ENCODE peak calls at places on chromosomes 12 and 14, in nine cellular contexts. O, T, N, F, A, R, E, B and M are unnamed samples.

GRCh38 chr12:31118831-31119530 is 45.3 kb downstream of the DDX11 start:
- DNase-seq in E (peak; percentile 12), N (no peak), O (peak; percentile 72), B (no peak), F (no peak), A (peak; percentile 62), T (peak; percentile 60), R (no peak), M (no peak)

GRCh38 chr12:62267490-62267889 is 7.3 kb downstream of the USP15 start:
- DNase-seq in O (no peak), B (no peak), A (no peak), R (no peak), N (no peak), T (no peak), F (no peak), E (no peak), M (no peak)

GRCh38 chr12:30047499-30048262 is 263.9 kb upstream of the TMTC1 start:
- DNase-seq in T (no peak), E (no peak), B (no peak), R (no peak), N (no peak), O (no peak), F (no peak), A (no peak), M (no peak)

GRCh38 chr12:91654087-91654486 is 471.5 kb upstream of the DCN start:
- DNase-seq in F (no peak), O (no peak), R (no peak), T (no peak), N (no peak), B (no peak), A (no peak), E (no peak), M (no peak)

GRCh38 chr14:45287609-45288008 is 34.6 kb upstream of the MIS18BP1 start:
- DNase-seq in R (no peak), O (no peak), N (no peak), B (no peak), T (no peak), E (no peak), F (no peak), A (no peak), M (no peak)

GRCh38 chr14:58749066-58749669 is 111.4 kb downstream of the DACT1 start:
- DNase-seq in O (no peak), A (no peak), T (no peak), B (no peak), E (peak; percentile 76), F (no peak), N (no peak), R (peak; percentile 59), M (peak; percentile 39)

GRCh38 chr12:104448475-104448874 is 8.3 kb upstream of the CHST11 start:
- DNase-seq in E (no peak), A (no peak), T (no peak), R (no peak), B (no peak), N (no peak), O (no peak), F (no peak), M (no peak)

GRCh38 chr12:55727643-55728184 is 1.1 kb downstream of the CD63 start:
- DNase-seq in F (no peak), T (peak; percentile 86), A (no peak), O (peak; percentile 76), E (no peak), R (peak; percentile 59), B (peak; percentile 89), N (no peak), M (no peak)

GRCh38 chr12:2284857-2285256 is 232.1 kb downstream of the CACNA1C start:
- DNase-seq in T (no peak), E (peak; percentile 37), B (peak; percentile 84), R (peak; percentile 83), F (no peak), O (peak; percentile 86), A (peak; percentile 52), N (no peak), M (peak; percentile 47)

GRCh38 chr14:60931206-60931605 is 49.7 kb downstream of the TRMT5 start:
- DNase-seq in T (no peak), B (no peak), R (no peak), O (no peak), F (no peak), E (no peak), N (no peak), A (no peak), M (no peak)

GRCh38 chr14:28571636-28572035 is 195.0 kb upstream of the FOXG1 start:
- DNase-seq in A (no peak), F (no peak), B (no peak), T (no peak), R (no peak), O (no peak), N (no peak), E (no peak), M (no peak)

GRCh38 chr14:55665067-55665700 is 85.2 kb downstream of the KTN1 start:
- DNase-seq in O (no peak), T (no peak), N (no peak), F (no peak), E (no peak), B (no peak), A (no peak), R (no peak), M (no peak)

GRCh38 chr12:116495260-116495659 is 63.9 kb upstream of the MAP1LC3B2 start:
- DNase-seq in T (no peak), O (no peak), F (no peak), B (no peak), R (no peak), E (peak; percentile 94), N (no peak), A (peak; percentile 91), M (no peak)

GRCh38 chr12:133235401-133236112 is at the start of gene ANHX:
- DNase-seq in R (no peak), B (no peak), E (no peak), T (no peak), F (peak; percentile 72), A (no peak), N (no peak), O (peak; percentile 27), M (no peak)

GRCh38 chr12:4274960-4275868 is 1.7 kb downstream of the CCND2 start:
- DNase-seq in R (no peak), T (no peak), N (peak; percentile 83), A (no peak), E (no peak), F (no peak), B (no peak), O (no peak), M (no peak)

GRCh38 chr12:1662761-1663439 is 28.0 kb upstream of the ADIPOR2 start:
- DNase-seq in O (peak; percentile 47), N (no peak), A (peak; percentile 52), E (peak; percentile 87), F (no peak), T (peak; percentile 71), B (peak; percentile 78), R (peak; percentile 86), M (no peak)

GRCh38 chr12:28089363-28089762 is 100.9 kb upstream of the CCDC91 start:
- DNase-seq in O (no peak), F (no peak), E (no peak), T (no peak), N (no peak), R (no peak), B (no peak), A (no peak), M (no peak)

GRCh38 chr14:60508707-60509437 is at the start of gene SIX6:
- DNase-seq in T (no peak), E (no peak), R (no peak), O (peak; percentile 77), F (no peak), B (no peak), N (no peak), A (no peak), M (no peak)

GRCh38 chr12:67475725-67476124 is 172.8 kb upstream of the DYRK2 start:
- DNase-seq in N (no peak), B (no peak), E (no peak), T (no peak), R (no peak), F (no peak), O (no peak), A (no peak), M (no peak)

GRCh38 chr14:49950275-49951250 is 57.7 kb downstream of the ARF6 start:
- DNase-seq in R (peak; percentile 88), T (peak; percentile 84), B (no peak), N (no peak), E (peak; percentile 66), F (no peak), A (peak; percentile 96), O (no peak), M (no peak)
- H3K27ac ChIP-seq in R (peak overlapping the region; percentile 82), T (peak overlapping the region; percentile 92), B (no peak overlapping the region), N (no peak overlapping the region), E (peak overlapping the region; percentile 57), F (no peak overlapping the region), A (peak overlapping the region; percentile 45), O (no peak overlapping the region), M (no peak overlapping the region)

GRCh38 chr12:94941440-94941862 is 62.0 kb downstream of the NDUFA12 start:
- DNase-seq in N (no peak), B (no peak), O (peak; percentile 33), F (no peak), E (no peak), R (no peak), T (peak; percentile 70), A (no peak), M (no peak)
- TF ChIP-seq POLR2AphosphoS5 in N (no peak), B (no peak), O (no peak), F (peak; percentile 70), E (no peak), R (no peak), T (peak; percentile 58), A (no peak), M (no peak)

GRCh38 chr12:66361703-66362102 is 59.4 kb downstream of the HELB start:
- DNase-seq in E (no peak), R (no peak), T (no peak), O (no peak), N (no peak), A (no peak), F (no peak), B (no peak), M (no peak)
- H3K27ac ChIP-seq in E (no peak overlapping the region), R (no peak overlapping the region), T (no peak overlapping the region), O (no peak overlapping the region), N (no peak overlapping the region), A (no peak overlapping the region), F (no peak overlapping the region), B (no peak overlapping the region), M (no peak overlapping the region)

GRCh38 chr12:108825205-108825950 is 32.0 kb downstream of the SSH1 start:
- DNase-seq in O (no peak), F (no peak), A (no peak), T (no peak), N (no peak), B (no peak), E (no peak), R (no peak), M (peak; percentile 45)

GRCh38 chr12:108826115-108826806 is 31.1 kb downstream of the SSH1 start:
- DNase-seq in E (no peak), N (no peak), A (no peak), F (no peak), O (peak; percentile 79), T (no peak), B (peak; percentile 88), R (peak; percentile 32), M (no peak)

GRCh38 chr12:108828774-108829173 is 28.6 kb downstream of the SSH1 start:
- DNase-seq in A (no peak), F (no peak), N (no peak), O (no peak), R (no peak), B (no peak), E (peak; percentile 75), T (no peak), M (no peak)

GRCh38 chr12:108827941-108828340 is 29.4 kb downstream of the SSH1 start:
- DNase-seq in F (no peak), E (no peak), B (no peak), R (no peak), T (no peak), N (no peak), A (no peak), O (no peak), M (no peak)

GRCh38 chr12:108826807-108827721 is 30.3 kb downstream of the SSH1 start:
- DNase-seq in O (peak; percentile 43), E (no peak), T (no peak), N (no peak), R (no peak), B (no peak), A (no peak), F (no peak), M (no peak)
- TF ChIP-seq POLR2AphosphoS5 in O (no peak), E (no peak), T (no peak), N (peak; percentile 5), R (no peak), B (no peak), A (no peak), F (no peak), M (no peak)